ENCODE peak calls at places on chromosomes 12 and 14, in seven cellular contexts. G is sciatic nerve; K is T-cell; B is H1; O is NCI-H510A treated with DMSO at 0.1 percent for 48 hours; Q is kidney glomerular epithelial cell; L is activated effector memory CD4-positive, alpha-beta T cell treated with anti-CD3 and anti-CD28 coated beads, Interleukin-2, amount 50 U/mL, for 16 hours. H is an unnamed sample.

GRCh38 chr12:69933115-69933552 is 108.1 kb downstream of the MYRFL start:
- DNase-seq in L (no peak), B (peak), G (no peak), K (no peak), O (no peak), Q (no peak), H (no peak)

GRCh38 chr14:70573050-70573449 is 27.4 kb downstream of the MED6 start:
- DNase-seq in K (no peak), B (no peak), Q (no peak), L (no peak), G (no peak), O (no peak), H (no peak)

GRCh38 chr14:56549721-56550120 is 29.9 kb upstream of the TMEM260 start:
- DNase-seq in G (no peak), B (no peak), L (no peak), K (no peak), O (no peak), Q (peak), H (no peak)

GRCh38 chr12:93183940-93184663 is 193.6 kb upstream of the NUDT4 start:
- DNase-seq in L (no peak), O (no peak), B (no peak), K (no peak), Q (no peak), G (no peak), H (no peak)

GRCh38 chr14:92382677-92383076 is 59.7 kb downstream of the SLC24A4 start:
- DNase-seq in G (no peak), O (no peak), B (no peak), L (no peak), Q (no peak), K (no peak), H (no peak)

GRCh38 chr14:68995731-68996130 is 16.6 kb upstream of the ACTN1 start:
- DNase-seq in Q (no peak), K (no peak), G (no peak), L (no peak), O (no peak), B (no peak), H (no peak)

GRCh38 chr14:58981840-58982239 is 206.6 kb upstream of the DAAM1 start:
- DNase-seq in K (no peak), L (no peak), B (no peak), O (no peak), G (no peak), Q (no peak), H (no peak)

GRCh38 chr14:72061718-72062117 is 129.5 kb downstream of the RGS6 start:
- DNase-seq in Q (no peak), O (no peak), L (no peak), G (no peak), K (no peak), B (no peak), H (no peak)

GRCh38 chr12:121996945-121997612 is 24.6 kb upstream of the BCL7A start:
- DNase-seq in G (no peak), O (no peak), B (no peak), Q (no peak), L (no peak), K (no peak), H (no peak)

GRCh38 chr12:58387199-58387598 is 445.8 kb downstream of the ATP23 start:
- DNase-seq in L (no peak), Q (peak), B (no peak), G (no peak), K (no peak), O (no peak), H (no peak)

GRCh38 chr12:98578392-98578791 is 15.1 kb upstream of the SLC25A3 start:
- DNase-seq in L (no peak), O (no peak), G (no peak), B (no peak), K (no peak), Q (no peak), H (no peak)

GRCh38 chr14:98189521-98189920 is 1082.5 kb downstream of the BCL11B start:
- DNase-seq in O (no peak), Q (no peak), G (no peak), B (no peak), L (no peak), K (peak), H (no peak)

GRCh38 chr12:110249105-110249504 is 31.9 kb upstream of the ATP2A2 start:
- DNase-seq in K (no peak), B (no peak), O (no peak), Q (no peak), G (no peak), L (no peak), H (no peak)

GRCh38 chr14:96575233-96575632 is 73.1 kb downstream of the PAPOLA start:
- DNase-seq in B (no peak), Q (no peak), L (no peak), O (no peak), K (no peak), G (no peak), H (no peak)

GRCh38 chr12:12689672-12690287 is 6.2 kb downstream of the GPR19 start:
- DNase-seq in B (no peak), O (no peak), Q (no peak), G (no peak), K (no peak), L (no peak), H (no peak)

GRCh38 chr14:65095633-65096205 is 6.6 kb downstream of the MAX start:
- DNase-seq in O (no peak), L (no peak), Q (no peak), B (no peak), G (peak), K (no peak), H (no peak)

GRCh38 chr14:95220663-95221231 is 63.4 kb upstream of the DICER1 start:
- DNase-seq in O (no peak), B (no peak), Q (no peak), G (no peak), L (no peak), K (no peak), H (no peak)

GRCh38 chr14:67526676-67527459 is 6.2 kb upstream of the PLEKHH1 start:
- DNase-seq in K (no peak), Q (peak), L (peak), O (peak), G (no peak), B (peak), H (no peak)

GRCh38 chr12:49877066-49877465 is 26.6 kb downstream of the FAIM2 start:
- DNase-seq in L (peak), B (no peak), Q (no peak), G (peak), K (no peak), O (no peak), H (no peak)

GRCh38 chr14:21070083-21070609 is at the start of gene ARHGEF40:
- DNase-seq in Q (no peak), G (peak), O (peak), B (no peak), L (peak), K (no peak), H (no peak)

GRCh38 chr14:64725360-64725815 is 21.2 kb downstream of the PLEKHG3 start:
- DNase-seq in O (no peak), Q (no peak), G (peak), K (no peak), L (peak), B (no peak), H (no peak)

GRCh38 chr14:93959239-93960107 is 16.9 kb downstream of the ASB2 start:
- DNase-seq in L (peak), K (peak), Q (peak), O (no peak), B (no peak), G (no peak), H (peak)

GRCh38 chr12:105418232-105418631 is 87.7 kb downstream of the C12orf75 start:
- DNase-seq in Q (peak), G (no peak), B (no peak), O (no peak), L (no peak), K (no peak), H (no peak)

GRCh38 chr14:67856806-67857205 is 37.2 kb downstream of the RAD51B start:
- DNase-seq in G (no peak), Q (no peak), L (no peak), K (no peak), B (no peak), O (no peak), H (no peak)